ENCODE peak calls at places on chromosomes 3 and 15, in six cellular contexts. M, G, J, O, Z and T are unnamed samples.

GRCh38 chr15:69253156-69253555 is 45.6 kb upstream of the PAQR5 start:
- DNase-seq in M (peak), G (no peak), J (no peak), O (peak), Z (no peak), T (peak)

GRCh38 chr3:185521349-185522138 is 22.7 kb upstream of the TMEM41A start:
- DNase-seq in M (no peak), G (no peak), J (no peak), O (no peak), Z (no peak), T (no peak)

GRCh38 chr3:105158277-105158676 is 208.4 kb upstream of the ALCAM start:
- DNase-seq in M (no peak), G (no peak), J (no peak), O (no peak), Z (no peak), T (no peak)

GRCh38 chr3:23809840-23810341 is 4.1 kb downstream of the UBE2E1 start:
- DNase-seq in M (no peak), G (peak), J (peak), O (no peak), Z (no peak), T (no peak)

GRCh38 chr3:141894524-141895176 is 18.2 kb downstream of the ATP1B3 start:
- DNase-seq in M (peak), G (no peak), J (no peak), O (peak), Z (no peak), T (peak)

GRCh38 chr15:48553559-48553958 is 92.0 kb downstream of the FBN1 start:
- DNase-seq in M (no peak), G (no peak), J (no peak), O (peak), Z (no peak), T (no peak)

GRCh38 chr15:100879461-100880138 is at the start of gene ALDH1A3:
- DNase-seq in M (no peak), G (peak), J (peak), O (no peak), Z (peak), T (no peak)

GRCh38 chr15:76991741-76992645 is 2.9 kb upstream of the PSTPIP1 start:
- DNase-seq in M (no peak), G (no peak), J (no peak), O (no peak), Z (no peak), T (no peak)

GRCh38 chr15:28868744-28869143 is 17.0 kb upstream of the APBA2 start:
- DNase-seq in M (no peak), G (no peak), J (no peak), O (no peak), Z (no peak), T (no peak)

GRCh38 chr3:128133273-128133883 is 9.8 kb upstream of the RUVBL1 start:
- DNase-seq in M (peak), G (no peak), J (peak), O (peak), Z (no peak), T (no peak)

GRCh38 chr3:197306374-197307086 is 8.1 kb upstream of the DLG1 start:
- DNase-seq in M (no peak), G (no peak), J (no peak), O (peak), Z (no peak), T (peak)

GRCh38 chr3:12991861-12992281 is 81.4 kb downstream of the IQSEC1 start:
- DNase-seq in M (no peak), G (no peak), J (no peak), O (no peak), Z (no peak), T (no peak)

GRCh38 chr3:198030125-198030524 is 70.1 kb downstream of the LMLN start:
- DNase-seq in M (no peak), G (no peak), J (no peak), O (no peak), Z (no peak), T (no peak)

GRCh38 chr3:89173546-89173945 is 66.1 kb downstream of the EPHA3 start:
- DNase-seq in M (no peak), G (no peak), J (no peak), O (no peak), Z (no peak), T (no peak)

GRCh38 chr15:49627407-49627877 is 6.6 kb downstream of the DTWD1 start:
- DNase-seq in M (peak), G (no peak), J (no peak), O (peak), Z (no peak), T (peak)

GRCh38 chr3:104564045-104564643 is 802.6 kb upstream of the ALCAM start:
- DNase-seq in M (peak), G (no peak), J (peak), O (peak), Z (no peak), T (no peak)

GRCh38 chr3:41200669-41201021 is 1.3 kb downstream of the CTNNB1 start:
- DNase-seq in M (no peak), G (peak), J (no peak), O (peak), Z (no peak), T (no peak)

GRCh38 chr3:41202075-41202833 is 2.9 kb downstream of the CTNNB1 start:
- DNase-seq in M (no peak), G (no peak), J (no peak), O (no peak), Z (peak), T (no peak)

GRCh38 chr3:41204369-41204768 is 5.1 kb downstream of the CTNNB1 start:
- DNase-seq in M (no peak), G (no peak), J (no peak), O (no peak), Z (no peak), T (no peak)

GRCh38 chr3:41205591-41205990 is 6.3 kb downstream of the CTNNB1 start:
- DNase-seq in M (no peak), G (no peak), J (no peak), O (no peak), Z (no peak), T (no peak)

DNA sequence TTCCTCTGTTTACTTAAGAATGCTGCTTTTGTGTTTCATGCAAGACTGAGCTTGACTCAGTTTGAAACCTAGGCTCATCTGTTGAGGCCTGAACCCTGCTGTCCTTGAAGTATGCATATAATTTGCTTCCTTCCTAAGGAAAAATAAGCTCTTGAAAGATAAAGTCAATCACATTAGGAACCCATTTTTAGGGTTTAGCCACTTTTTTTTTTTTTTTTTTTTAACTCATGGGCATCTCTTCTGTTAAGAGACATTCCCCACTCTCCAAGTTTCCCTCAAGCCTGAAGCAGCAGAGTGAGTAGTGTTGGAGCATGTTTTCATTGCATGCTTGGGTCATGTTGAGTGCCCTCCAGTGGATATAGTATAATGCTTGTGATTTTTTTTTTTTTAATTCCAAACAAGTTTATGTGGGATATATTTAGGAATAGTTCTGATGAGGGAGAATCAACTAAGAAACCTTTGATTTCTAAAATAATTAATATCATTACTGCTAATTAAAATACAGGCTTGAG is 3.6 kb downstream of the CTNNB1 start:
- DNase-seq in M (no peak), G (peak), J (no peak), O (peak), Z (no peak), T (peak)
- TF ChIP-seq CTCF in M (no peak), G (peak), J (peak), O (peak), Z (peak), T (peak)

GRCh38 chr3:98798820-98799219 is 35.7 kb downstream of the ST3GAL6 start:
- DNase-seq in M (no peak), G (no peak), J (no peak), O (no peak), Z (no peak), T (no peak)

GRCh38 chr3:98797905-98798304 is 34.8 kb downstream of the ST3GAL6 start:
- DNase-seq in M (no peak), G (no peak), J (no peak), O (no peak), Z (no peak), T (no peak)

GRCh38 chr3:98800401-98800800 is 37.3 kb downstream of the ST3GAL6 start:
- DNase-seq in M (no peak), G (no peak), J (no peak), O (no peak), Z (no peak), T (no peak)

GRCh38 chr3:98799479-98799878 is 36.3 kb downstream of the ST3GAL6 start:
- DNase-seq in M (no peak), G (no peak), J (no peak), O (no peak), Z (no peak), T (no peak)

DNA sequence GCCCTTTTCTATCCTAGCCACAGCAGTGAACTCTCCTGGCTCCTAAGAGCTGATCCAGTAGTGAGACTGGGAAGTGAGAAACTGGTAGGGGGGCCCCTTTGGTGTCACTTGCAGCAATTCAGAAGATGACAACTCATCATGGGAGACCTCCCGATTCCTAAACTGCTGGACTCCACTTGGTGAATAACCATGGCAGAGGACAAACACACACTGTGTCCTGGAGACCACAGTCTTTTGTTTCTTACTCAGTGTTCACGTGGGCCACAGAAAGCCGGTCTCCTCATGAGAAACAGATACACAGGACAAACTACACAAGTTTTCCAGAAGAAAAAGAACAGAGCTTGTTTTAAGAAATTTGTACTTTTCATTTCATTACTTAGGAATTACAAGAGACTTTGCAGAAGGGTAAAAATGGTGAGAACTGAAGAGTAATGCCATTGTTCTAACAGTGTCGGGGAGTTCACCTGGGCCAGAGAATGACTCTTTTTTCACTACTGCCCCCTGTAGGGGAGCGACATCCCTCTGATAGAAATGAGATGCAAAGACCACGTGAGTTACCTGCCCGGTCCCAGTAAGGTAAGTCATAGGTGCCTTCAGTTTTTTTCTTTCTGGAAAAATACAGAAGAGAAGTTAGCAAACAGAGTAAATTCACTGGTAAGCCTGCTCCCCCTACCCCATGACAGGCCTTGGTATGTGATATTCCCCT is 38.1 kb downstream of the ST3GAL6 start:
- DNase-seq in M (no peak), G (no peak), J (no peak), O (no peak), Z (no peak), T (no peak)
- TF ChIP-seq CTCF in M (no peak), G (no peak), J (no peak), O (peak), Z (peak), T (peak)

GRCh38 chr15:65832549-65833364 is 36.5 kb upstream of the RAB11A start:
- DNase-seq in M (peak), G (peak), J (peak), O (peak), Z (peak), T (peak)
- TF ChIP-seq CTCF in M (no peak), G (no peak), J (no peak), O (peak), Z (no peak), T (peak)

DNA sequence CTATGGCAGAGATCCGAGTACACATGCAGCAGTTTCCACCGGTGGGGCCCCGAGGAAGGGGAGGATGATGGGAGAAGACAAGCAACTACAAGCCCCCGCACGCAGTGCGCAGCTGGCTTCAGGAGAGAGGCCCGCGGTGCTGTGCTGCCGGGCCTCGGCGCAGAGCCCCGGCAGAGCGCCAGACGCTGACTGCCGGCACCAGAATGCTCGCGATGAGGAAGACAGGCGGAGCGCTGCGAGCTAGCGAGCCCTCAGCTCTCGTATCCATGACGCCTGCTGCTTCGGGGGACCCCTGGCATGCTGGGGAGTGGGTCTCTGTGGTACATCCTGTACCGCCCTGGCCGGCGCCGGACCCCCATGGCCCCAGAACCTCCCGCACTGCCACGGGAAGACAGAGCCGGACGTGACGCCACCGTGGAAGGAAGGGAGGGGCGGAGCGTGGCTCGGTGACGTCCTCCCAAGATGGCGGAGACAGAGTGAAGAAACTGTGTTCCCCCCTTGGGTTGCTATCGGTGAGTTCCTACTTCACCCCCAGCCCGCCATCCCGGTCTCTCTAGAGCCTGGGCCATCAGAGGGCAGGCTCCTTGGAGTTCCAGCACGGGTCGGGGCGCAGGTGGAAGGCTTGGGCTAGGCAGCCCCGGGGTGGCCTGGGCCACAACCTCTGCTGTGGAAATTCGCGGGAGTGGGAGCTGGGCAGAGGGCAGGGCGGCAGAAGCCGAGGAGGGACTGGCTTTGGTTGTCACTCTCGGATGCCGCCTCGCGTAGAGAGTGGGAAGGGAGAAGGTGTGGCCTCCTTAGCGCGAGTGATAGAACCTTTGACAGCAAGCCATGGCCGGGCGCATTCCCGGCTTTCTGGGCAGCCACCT is at the start of gene MYNN:
- DNase-seq in M (peak), G (peak), J (peak), O (peak), Z (peak), T (peak)
- TF ChIP-seq CTCF in M (no peak), G (peak), J (peak), O (no peak), Z (peak), T (no peak)

GRCh38 chr3:79844176-79844575 is 76.4 kb upstream of the ROBO1 start:
- DNase-seq in M (no peak), G (no peak), J (no peak), O (no peak), Z (no peak), T (no peak)

GRCh38 chr3:79843180-79843579 is 75.4 kb upstream of the ROBO1 start:
- DNase-seq in M (no peak), G (no peak), J (no peak), O (no peak), Z (no peak), T (no peak)

GRCh38 chr3:79847928-79848327 is 80.1 kb upstream of the ROBO1 start:
- DNase-seq in M (no peak), G (no peak), J (no peak), O (no peak), Z (no peak), T (no peak)

GRCh38 chr3:79845546-79845945 is 77.7 kb upstream of the ROBO1 start:
- DNase-seq in M (no peak), G (no peak), J (no peak), O (no peak), Z (no peak), T (no peak)

GRCh38 chr3:79846148-79846933 is 78.5 kb upstream of the ROBO1 start:
- DNase-seq in M (no peak), G (peak), J (no peak), O (no peak), Z (no peak), T (no peak)
- TF ChIP-seq CTCF in M (peak), G (peak), J (peak), O (peak), Z (peak), T (peak)